ENCODE peak calls at places on chromosomes 11 and 22, in five cellular contexts. A, T, I, X and Y are unnamed samples. For H4K20me1, the result is how much of the 10 kb centered on the place peaks cover.

GRCh38 chr11:35121326-35121865 is 17.6 kb upstream of the CD44 start:
- DNase-seq in A (no peak), I (no peak), T (no peak), X (no peak), Y (no peak)

GRCh38 chr11:61972796-61973602 is 5.6 kb upstream of the FTH1 start:
- DNase-seq in T (peak), I (peak), A (peak), X (peak), Y (no peak)

GRCh38 chr11:18313985-18314763 is 7.8 kb downstream of the HPS5 start:
- DNase-seq in X (no peak), T (peak), I (peak), A (no peak), Y (no peak)

GRCh38 chr22:19978748-19979147 is 37.1 kb upstream of the TXNRD2 start:
- DNase-seq in T (no peak), I (no peak), X (no peak), A (no peak), Y (no peak)

GRCh38 chr22:43643362-43643761 is 168.7 kb downstream of the EFCAB6 start:
- DNase-seq in X (no peak), I (no peak), A (no peak), T (no peak), Y (no peak)

GRCh38 chr22:33426451-33426850 is 368.3 kb upstream of the SYN3 start:
- DNase-seq in I (no peak), X (no peak), A (no peak), T (no peak), Y (no peak)

GRCh38 chr22:50696799-50697561 is 24.4 kb downstream of the SHANK3 start:
- DNase-seq in X (peak), I (peak), T (peak), A (no peak), Y (no peak)

GRCh38 chr11:117554601-117555333 is 227.1 kb downstream of the CEP164 start:
- DNase-seq in A (no peak), I (no peak), X (peak), T (no peak), Y (no peak)

GRCh38 chr11:15107730-15108515 is 6.8 kb upstream of the INSC start:
- DNase-seq in T (peak), A (no peak), X (peak), I (peak), Y (no peak)

GRCh38 chr11:133506023-133506422 is 26.3 kb downstream of the OPCML start:
- DNase-seq in X (no peak), T (no peak), A (no peak), I (no peak), Y (no peak)

GRCh38 chr22:37999640-38000272 is 15.4 kb upstream of the SOX10 start:
- DNase-seq in T (peak), I (peak), X (peak), A (no peak), Y (peak)

GRCh38 chr11:69296890-69297224 is 2.9 kb downstream of the MYEOV start:
- DNase-seq in X (no peak), T (no peak), I (no peak), A (no peak), Y (no peak)

GRCh38 chr11:45532552-45532951 is 132.9 kb downstream of the CHST1 start:
- DNase-seq in X (no peak), T (no peak), I (no peak), A (no peak), Y (no peak)

GRCh38 chr11:66048525-66049313 is at the start of gene GAL3ST3:
- DNase-seq in I (no peak), T (no peak), X (no peak), A (no peak), Y (no peak)

GRCh38 chr11:72719144-72719543 is 33.1 kb downstream of the ARAP1 start:
- DNase-seq in I (peak), A (no peak), T (no peak), X (no peak), Y (no peak)

GRCh38 chr22:31329029-31329428 is 17.1 kb downstream of the PATZ1 start:
- DNase-seq in T (peak), A (no peak), X (no peak), I (no peak), Y (no peak)

GRCh38 chr11:85749884-85750283 is 61.1 kb downstream of the SYTL2 start:
- DNase-seq in A (no peak), T (no peak), I (no peak), X (no peak), Y (no peak)

GRCh38 chr22:31742115-31742514 is 7.8 kb downstream of the PRR14L start:
- DNase-seq in I (peak), X (no peak), T (no peak), A (no peak), Y (no peak)

GRCh38 chr22:46726066-46726985 is 11.7 kb downstream of the CERK start:
- DNase-seq in X (no peak), T (no peak), I (no peak), A (no peak), Y (no peak)

GRCh38 chr11:43830928-43831440 is 49.6 kb upstream of the ALKBH3 start:
- DNase-seq in A (peak), I (peak), X (peak), T (peak), Y (no peak)

GRCh38 chr22:35312198-35313059 is 12.7 kb downstream of the TOM1 start:
- DNase-seq in A (peak), X (peak), T (peak), I (peak), Y (no peak)

GRCh38 chr11:108618529-108618928 is 25.0 kb upstream of the EXPH5 start:
- DNase-seq in T (peak), I (peak), A (no peak), X (peak), Y (no peak)

GRCh38 chr11:2655320-2655719 is 44.5 kb downstream of the KCNQ1OT1 start:
- DNase-seq in T (no peak), A (no peak), X (no peak), I (no peak), Y (no peak)

GRCh38 chr11:46684364-46684763 is 16.1 kb downstream of the ARHGAP1 start:
- DNase-seq in I (no peak), A (no peak), X (no peak), T (no peak), Y (no peak)

GRCh38 chr11:116472661-116473060 is 300.1 kb downstream of the BUD13 start:
- DNase-seq in X (no peak), I (no peak), A (no peak), T (no peak), Y (no peak)

GRCh38 chr11:88411265-88411664 is 73.7 kb upstream of the CTSC start:
- DNase-seq in X (peak), A (no peak), T (peak), I (peak), Y (no peak)

GRCh38 chr11:75872887-75873416 is 57.9 kb downstream of the UVRAG start:
- DNase-seq in I (peak), X (peak), A (no peak), T (peak), Y (no peak)

GRCh38 chr11:77789061-77789730 is 31.3 kb downstream of the RSF1 start:
- DNase-seq in X (no peak), A (no peak), T (no peak), I (no peak), Y (no peak)

GRCh38 chr11:77793972-77794371 is 26.6 kb downstream of the RSF1 start:
- DNase-seq in I (no peak), X (no peak), A (peak), T (no peak), Y (no peak)

GRCh38 chr11:77789731-77790476 is 30.6 kb downstream of the RSF1 start:
- DNase-seq in T (no peak), A (no peak), X (no peak), I (no peak), Y (no peak)

DNA sequence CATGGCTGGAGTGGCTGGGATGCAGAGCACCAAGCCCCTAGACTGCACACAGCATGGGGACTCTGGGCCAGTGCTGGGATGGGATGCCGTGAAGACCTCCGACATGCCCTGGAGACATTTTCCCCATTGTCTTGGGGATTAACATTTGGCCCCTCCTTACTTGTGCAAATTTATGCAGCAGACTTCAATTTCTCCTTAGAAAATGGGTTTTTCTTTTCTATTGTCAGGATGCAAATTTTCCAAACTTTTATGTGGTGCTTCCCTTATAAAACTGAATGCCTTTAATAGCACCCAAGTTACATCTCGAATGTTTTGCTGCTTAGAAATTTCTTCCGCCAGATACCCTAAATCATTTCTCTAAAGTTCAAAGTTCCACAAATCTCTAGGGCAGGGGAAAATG is 29.2 kb downstream of the RSF1 start:
- DNase-seq in A (no peak), X (no peak), T (no peak), I (no peak), Y (no peak)
- H4K20me1 ChIP-seq in A (under half), X (under half), T (under half), I (under half), Y (under half)

DNA sequence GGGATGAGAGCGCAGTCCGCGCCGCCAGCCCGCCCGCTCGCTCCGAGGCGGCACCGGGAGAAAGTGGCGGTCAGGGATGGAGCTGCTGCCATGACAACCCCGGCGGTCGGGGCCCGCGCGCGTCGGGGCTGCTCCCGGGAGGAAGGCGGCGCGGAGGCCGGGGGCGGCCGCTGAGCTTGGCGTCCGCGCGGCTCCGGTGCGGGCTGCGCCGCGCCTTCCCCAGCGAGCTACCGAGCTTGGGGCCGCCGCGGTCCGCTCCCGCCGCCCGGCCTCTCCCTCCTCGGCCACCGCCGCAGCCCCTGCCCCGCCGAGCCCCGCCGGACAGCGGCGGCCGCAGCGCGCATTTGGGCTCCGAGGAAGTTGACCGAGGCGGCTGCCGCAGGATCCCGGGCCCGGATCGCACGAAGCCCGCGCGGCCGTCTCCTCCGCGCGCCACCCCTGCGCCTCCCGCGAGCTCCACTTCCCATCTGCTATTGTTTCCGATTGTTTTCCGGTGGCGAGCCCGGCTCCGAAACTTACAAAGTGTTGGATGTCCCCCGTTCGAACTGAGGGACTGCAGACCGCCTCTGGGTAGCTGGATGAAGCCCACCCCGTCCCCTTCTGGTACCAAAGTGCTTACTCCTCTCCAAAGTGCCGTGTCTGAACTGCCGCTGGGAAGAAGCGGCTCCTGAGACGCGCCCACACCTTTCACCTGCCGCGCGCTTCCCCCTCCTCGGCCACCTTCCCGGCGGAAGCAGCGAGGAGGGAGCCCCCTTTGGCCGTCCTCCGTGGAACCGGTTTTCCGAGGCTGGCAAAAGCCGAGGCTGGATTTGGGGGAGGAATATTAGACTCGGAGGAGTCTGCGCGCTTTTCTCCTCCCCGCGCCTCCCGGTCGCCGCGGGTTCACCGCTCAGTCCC is 540.3 kb downstream of the NTM start:
- DNase-seq in X (no peak), T (peak), I (peak), A (no peak), Y (no peak)
- TF ChIP-seq EZH2 in X (no peak), T (no peak), I (no peak), A (no peak), Y (no peak)

GRCh38 chr11:9701799-9702198 is 37.9 kb downstream of the SWAP70 start:
- DNase-seq in A (no peak), X (no peak), I (no peak), T (no peak), Y (no peak)
- H3K9ac ChIP-seq in A (no peak), X (no peak), I (no peak), T (no peak), Y (no peak)

DNA sequence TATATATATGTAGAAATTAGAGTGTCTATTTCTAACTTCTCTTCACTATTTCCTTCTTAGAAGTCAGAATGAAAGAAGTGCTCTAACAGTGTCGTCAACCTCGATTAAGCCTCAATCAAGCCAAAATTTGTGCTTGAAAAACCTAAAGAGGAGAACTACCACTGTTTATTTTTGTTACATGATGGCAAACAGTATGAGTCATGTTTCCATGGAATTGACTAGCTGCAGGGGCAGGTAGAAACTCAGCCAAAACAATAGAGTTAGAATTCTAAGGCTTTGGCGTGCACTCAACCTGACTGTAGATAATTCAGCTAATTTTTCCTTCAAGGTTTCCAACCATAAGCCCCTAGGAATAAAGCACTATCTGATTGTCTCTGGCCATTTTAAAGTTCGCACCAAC is 415.9 kb downstream of the ETS1 start:
- DNase-seq in A (no peak), T (peak), X (peak), I (peak), Y (no peak)
- H4K20me1 ChIP-seq in A (under half), T (under half), X (under half), I (under half), Y (under half)